ENCODE peak calls at places on chromosomes 12 and 14, in five cellular contexts. Z is ovary, I is fibroblast of villous mesenchyme, Y is tibial nerve, O is cardiac fibroblast. N is an unnamed sample.

GRCh38 chr12:124517260-124518050 is 50.0 kb downstream of the NCOR2 start:
- DNase-seq in I (peak), Y (peak), O (peak), Z (peak), N (peak)

GRCh38 chr14:106691601-106692291 is 1165.4 kb downstream of the TMEM121 start:
- DNase-seq in Z (peak), Y (no peak), O (no peak), I (no peak), N (no peak)

GRCh38 chr12:79547735-79548347 is 142.9 kb downstream of the PAWR start:
- DNase-seq in O (peak), I (peak), Y (no peak), Z (peak), N (peak)

GRCh38 chr12:6771091-6771495 is 1.2 kb upstream of the LAG3 start:
- DNase-seq in Z (no peak), Y (no peak), O (no peak), I (peak), N (no peak)

GRCh38 chr12:60191676-60192359 is 596.0 kb downstream of the SLC16A7 start:
- DNase-seq in O (no peak), Z (no peak), I (no peak), Y (no peak), N (no peak)

GRCh38 chr12:19757317-19757877 is 318.1 kb downstream of the AEBP2 start:
- DNase-seq in O (peak), I (peak), Y (no peak), Z (no peak), N (no peak)

GRCh38 chr14:89004195-89004594 is 179.7 kb downstream of the TTC8 start:
- DNase-seq in O (peak), Y (no peak), Z (no peak), I (peak), N (no peak)

GRCh38 chr12:19234171-19234704 is 104.7 kb downstream of the PLEKHA5 start:
- DNase-seq in O (peak), Z (no peak), I (peak), Y (no peak), N (no peak)

GRCh38 chr12:12985817-12986408 is 14.2 kb downstream of the HEBP1 start:
- DNase-seq in Y (no peak), Z (no peak), I (no peak), O (peak), N (no peak)

GRCh38 chr14:51860836-51861583 is 598 bp downstream of the GNG2 start:
- DNase-seq in O (no peak), I (peak), Z (no peak), Y (no peak), N (no peak)

GRCh38 chr12:65510584-65511050 is 232.1 kb downstream of the MSRB3 start:
- DNase-seq in I (no peak), Y (peak), O (peak), Z (peak), N (no peak)

GRCh38 chr14:25049559-25050493 is at the start of gene STXBP6:
- DNase-seq in I (peak), Y (peak), O (peak), Z (peak), N (no peak)

GRCh38 chr14:61866932-61867920 is 105.0 kb downstream of the SNAPC1 start:
- DNase-seq in Y (no peak), Z (no peak), O (no peak), I (no peak), N (no peak)

GRCh38 chr14:73787760-73788508 is 63.7 kb upstream of the PTGR2 start:
- DNase-seq in O (peak), Y (no peak), Z (peak), I (peak), N (no peak)

GRCh38 chr12:39441963-39442894 is 691 bp downstream of the KIF21A start:
- DNase-seq in O (peak), I (peak), Y (peak), Z (peak), N (no peak)

GRCh38 chr12:2183556-2184541 is 131.1 kb downstream of the CACNA1C start:
- DNase-seq in I (peak), Z (no peak), O (peak), Y (no peak), N (no peak)

GRCh38 chr12:59486827-59487226 is 109.0 kb upstream of the SLC16A7 start:
- DNase-seq in I (no peak), O (no peak), Y (no peak), Z (no peak), N (no peak)

GRCh38 chr14:53060046-53060445 is 93.1 kb downstream of the DDHD1 start:
- DNase-seq in Y (no peak), Z (no peak), O (peak), I (no peak), N (no peak)

GRCh38 chr12:14059538-14059937 is 78.1 kb upstream of the GRIN2B start:
- DNase-seq in Y (no peak), I (no peak), Z (no peak), O (no peak), N (no peak)

GRCh38 chr14:94706132-94706531 is 63.8 kb downstream of the GSC start:
- DNase-seq in I (no peak), Y (no peak), Z (no peak), O (no peak), N (no peak)

GRCh38 chr12:4809449-4810218 is 89.4 kb downstream of the GALNT8 start:
- DNase-seq in I (no peak), Z (no peak), O (no peak), Y (no peak), N (no peak)

GRCh38 chr14:53620325-53620716 is 336.3 kb downstream of the BMP4 start:
- DNase-seq in I (no peak), O (peak), Z (no peak), Y (no peak), N (no peak)

GRCh38 chr12:2845280-2845679 is 10.4 kb upstream of the NRIP2 start:
- DNase-seq in I (peak), Z (peak), Y (no peak), O (peak), N (no peak)

GRCh38 chr12:51972424-51972812 is 20.9 kb downstream of the ACVR1B start:
- DNase-seq in O (no peak), Y (no peak), Z (no peak), I (peak), N (no peak)

GRCh38 chr12:107748472-107748871 is 12.5 kb downstream of the PRDM4 start:
- DNase-seq in Y (no peak), Z (no peak), I (peak), O (peak), N (no peak)

GRCh38 chr12:19095869-19096480 is 33.6 kb upstream of the PLEKHA5 start:
- DNase-seq in Z (no peak), O (peak), Y (no peak), I (no peak), N (no peak)

GRCh38 chr14:75979641-75980422 is 2.0 kb downstream of the TGFB3 start:
- DNase-seq in I (peak), Y (no peak), O (peak), Z (peak), N (no peak)

GRCh38 chr14:75981826-75982723 is at the start of gene TGFB3:
- DNase-seq in I (peak), O (peak), Y (peak), Z (peak), N (peak)

GRCh38 chr14:75979071-75979571 is 2.7 kb downstream of the TGFB3 start:
- DNase-seq in Y (no peak), O (peak), I (peak), Z (peak), N (no peak)

GRCh38 chr14:75981426-75981825 is 369 bp downstream of the TGFB3 start:
- DNase-seq in Y (no peak), Z (peak), O (no peak), I (no peak), N (no peak)

GRCh38 chr14:75980856-75981255 is 939 bp downstream of the TGFB3 start:
- DNase-seq in O (peak), Y (no peak), I (peak), Z (peak), N (peak)
- H3K4me3 ChIP-seq in O (peak), Y (peak), I (peak), Z (peak), N (peak)

GRCh38 chr12:122208073-122208820 is 4.7 kb downstream of the B3GNT4 start:
- DNase-seq in Y (no peak), O (no peak), Z (no peak), I (no peak), N (no peak)
- TF ChIP-seq CTCF in Y (no peak), O (no peak), Z (no peak), I (no peak), N (no peak)

GRCh38 chr12:55723516-55724225 is 3.5 kb downstream of the RDH5 start:
- DNase-seq in Y (no peak), O (no peak), Z (peak), I (no peak), N (peak)

GRCh38 chr12:55724226-55724939 is 4.2 kb downstream of the RDH5 start:
- DNase-seq in Z (peak), O (peak), I (peak), Y (peak), N (peak)

GRCh38 chr12:55726911-55727310 is 1.9 kb downstream of the CD63 start:
- DNase-seq in I (no peak), Z (no peak), O (no peak), Y (no peak), N (no peak)

GRCh38 chr12:55724940-55725309 is 3.9 kb downstream of the CD63 start:
- DNase-seq in I (no peak), Y (no peak), Z (peak), O (no peak), N (no peak)

GRCh38 chr12:55725556-55725955 is 3.3 kb downstream of the CD63 start:
- DNase-seq in Y (no peak), O (no peak), I (no peak), Z (no peak), N (no peak)
- H3K4me3 ChIP-seq in Y (no peak), O (no peak), I (no peak), Z (no peak), N (no peak)

GRCh38 chr12:87384226-87384625 is 645.0 kb downstream of the C12orf50 start:
- DNase-seq in O (no peak), I (no peak), Y (no peak), Z (no peak), N (no peak)
- TF ChIP-seq CTCF in O (no peak), I (no peak), Y (no peak), Z (no peak), N (no peak)

GRCh38 chr12:118980407-118981014 is 830 bp upstream of the SRRM4 start:
- DNase-seq in I (no peak), Z (no peak), Y (no peak), O (no peak), N (no peak)
- H3K4me3 ChIP-seq in I (no peak), Z (no peak), Y (no peak), O (no peak), N (no peak)

GRCh38 chr14:75141062-75141461 is 14.2 kb upstream of the NEK9 start:
- DNase-seq in O (no peak), I (no peak), Z (no peak), Y (no peak), N (no peak)

GRCh38 chr14:75143761-75144527 is 17.1 kb upstream of the NEK9 start:
- DNase-seq in Z (no peak), Y (no peak), I (no peak), O (no peak), N (no peak)

GRCh38 chr14:75142494-75142893 is 15.6 kb upstream of the NEK9 start:
- DNase-seq in I (no peak), Y (no peak), Z (no peak), O (no peak), N (no peak)

GRCh38 chr14:75140620-75141019 is 13.8 kb upstream of the NEK9 start:
- DNase-seq in Y (no peak), O (no peak), Z (no peak), I (no peak), N (no peak)

GRCh38 chr14:75141967-75142366 is 15.1 kb upstream of the NEK9 start:
- DNase-seq in I (peak), Y (no peak), O (peak), Z (no peak), N (no peak)
- TF ChIP-seq CTCF in I (peak), Y (no peak), O (peak), Z (no peak), N (no peak)

DNA sequence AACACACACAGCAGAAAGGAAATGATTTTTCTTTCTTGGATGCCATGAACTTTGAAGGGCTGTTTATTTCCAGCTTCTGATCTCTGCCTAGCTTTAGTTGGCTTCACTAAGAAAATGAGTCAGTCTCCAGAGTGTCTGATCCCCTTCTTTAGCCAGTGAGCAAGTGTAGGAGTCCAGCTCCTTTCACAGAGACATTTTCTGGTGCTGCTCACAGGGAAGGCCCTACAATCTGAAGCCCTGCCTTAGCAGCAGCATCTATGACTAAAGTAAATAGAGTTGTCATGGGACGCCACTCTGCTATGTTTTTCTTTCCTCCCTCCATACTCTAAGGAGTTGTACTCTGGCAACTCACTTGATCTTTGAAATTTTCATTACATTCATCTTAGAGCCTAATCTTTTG is 103.5 kb downstream of the RPAP3 start:
- DNase-seq in Y (no peak), O (peak), Z (no peak), I (no peak), N (no peak)
- H3K4me3 ChIP-seq in Y (no peak), O (no peak), Z (no peak), I (no peak), N (no peak)

GRCh38 chr12:20792971-20793370 is 17.5 kb upstream of the SLCO1B3 start:
- DNase-seq in Y (no peak), Z (no peak), O (no peak), I (no peak), N (no peak)

GRCh38 chr12:20800160-20800559 is 10.3 kb upstream of the SLCO1B3 start:
- DNase-seq in Z (no peak), O (no peak), I (no peak), Y (no peak), N (no peak)

GRCh38 chr12:20801035-20801434 is 9.5 kb upstream of the SLCO1B3 start:
- DNase-seq in Y (no peak), I (no peak), O (no peak), Z (no peak), N (no peak)

DNA sequence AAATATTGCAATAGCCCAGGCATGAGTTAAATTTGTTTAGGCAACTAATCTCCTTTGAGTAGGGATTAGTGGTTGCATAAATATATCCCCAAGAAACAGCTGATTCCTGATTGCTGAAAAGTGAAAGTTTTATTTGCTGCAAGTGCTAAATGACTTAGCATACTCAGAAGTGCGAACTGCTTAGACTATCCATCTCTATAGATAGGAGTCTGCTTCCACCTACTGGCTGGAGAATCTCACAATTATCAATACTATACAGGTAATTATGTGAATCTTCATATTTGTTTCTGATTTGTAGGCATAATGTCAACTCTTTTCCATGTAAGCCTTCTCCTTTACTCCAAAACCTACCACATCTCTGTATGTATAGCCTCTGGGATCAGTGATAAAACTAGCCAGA is 11.9 kb upstream of the SLCO1B3 start:
- DNase-seq in Z (no peak), O (peak), I (no peak), Y (no peak), N (no peak)
- TF ChIP-seq CTCF in Z (no peak), O (peak), I (no peak), Y (no peak), N (no peak)

GRCh38 chr12:64268409-64268808 is 46.3 kb upstream of the KICS2 start:
- DNase-seq in Z (no peak), I (no peak), O (no peak), Y (no peak), N (no peak)

GRCh38 chr12:64269161-64269560 is 47.1 kb upstream of the KICS2 start:
- DNase-seq in Z (no peak), O (no peak), Y (no peak), I (no peak), N (no peak)

GRCh38 chr12:64261813-64262212 is 39.7 kb upstream of the KICS2 start:
- DNase-seq in Z (no peak), O (no peak), Y (no peak), I (no peak), N (no peak)

GRCh38 chr12:64270411-64270810 is 48.3 kb upstream of the KICS2 start:
- DNase-seq in Z (no peak), I (no peak), Y (no peak), O (no peak), N (no peak)

GRCh38 chr12:64265839-64266238 is 43.7 kb upstream of the KICS2 start:
- DNase-seq in Y (no peak), I (no peak), O (no peak), Z (no peak), N (no peak)
- H3K4me3 ChIP-seq in Y (no peak), I (no peak), O (no peak), Z (no peak), N (no peak)

GRCh38 chr12:33427071-33427470 is 12.5 kb downstream of the SYT10 start:
- DNase-seq in Y (no peak), Z (no peak), I (no peak), O (no peak), N (no peak)
- TF ChIP-seq CTCF in Y (no peak), Z (no peak), I (no peak), O (peak), N (no peak)

N was measured in breast epithelium.